ENCODE peak calls at places on chromosome 5, in nine cellular contexts. A is Panc1, P is GM12878, N is A549, D is SK-N-SH, Y is GM23338, L is HCT116, G is HepG2, I is HL-60. T is an unnamed sample.

GRCh38 chr5:34534237-34535108 is 121.7 kb upstream of the RAI14 start:
- DNase-seq in A (no peak), P (peak; percentile 24), N (no peak), D (no peak), Y (no peak), L (no peak), G (peak; percentile 14), I (no peak), T (no peak)

GRCh38 chr5:173474881-173475287 is 141.6 kb downstream of the BOD1 start:
- DNase-seq in A (no peak), P (no peak), N (no peak), D (no peak), Y (no peak), L (no peak), G (no peak), I (no peak), T (no peak)

GRCh38 chr5:170576602-170577584 is 73.1 kb downstream of the KCNIP1 start:
- DNase-seq in A (no peak), P (no peak), N (no peak), D (no peak), Y (no peak), L (no peak), G (no peak), I (no peak), T (no peak)

GRCh38 chr5:74562116-74562515 is 78.4 kb downstream of the ENC1 start:
- DNase-seq in A (no peak), P (no peak), N (no peak), D (no peak), Y (no peak), L (no peak), G (no peak), I (no peak), T (no peak)

GRCh38 chr5:26893078-26893477 is 145.3 kb downstream of the CDH9 start:
- DNase-seq in A (no peak), P (no peak), N (no peak), D (no peak), Y (no peak), L (no peak), G (no peak), I (no peak), T (no peak)

GRCh38 chr5:96794757-96795156 is 13.0 kb downstream of the ERAP1 start:
- DNase-seq in A (no peak), P (no peak), N (no peak), D (no peak), Y (no peak), L (no peak), G (no peak), I (no peak), T (no peak)

GRCh38 chr5:66351822-66352221 is 207.7 kb downstream of the SREK1 start:
- DNase-seq in A (no peak), P (no peak), N (no peak), D (no peak), Y (no peak), L (no peak), G (no peak), I (peak; percentile 42), T (no peak)

GRCh38 chr5:178201927-178202235 is 2.5 kb upstream of the HNRNPAB start:
- DNase-seq in A (no peak), P (no peak), N (no peak), D (no peak), Y (no peak), L (no peak), G (peak; percentile 28), I (peak; percentile 85), T (peak; percentile 5)

GRCh38 chr5:16936150-16937022 is at the start of gene MYO10:
- DNase-seq in A (no peak), P (no peak), N (peak; percentile 69), D (peak; percentile 95), Y (peak; percentile 81), L (no peak), G (no peak), I (peak; percentile 75), T (peak; percentile 90)

GRCh38 chr5:77095189-77095588 is 8.1 kb upstream of the ZBED3 start:
- DNase-seq in A (no peak), P (no peak), N (no peak), D (no peak), Y (no peak), L (no peak), G (no peak), I (no peak), T (no peak)

GRCh38 chr5:156475831-156476551 is 149.0 kb downstream of the SGCD start:
- DNase-seq in A (no peak), P (no peak), N (peak; percentile 31), D (no peak), Y (peak; percentile 29), L (no peak), G (no peak), I (no peak), T (no peak)

GRCh38 chr5:101658433-101658832 is 637.7 kb downstream of the SLCO4C1 start:
- DNase-seq in A (no peak), P (no peak), N (no peak), D (no peak), Y (peak; percentile 16), L (no peak), G (no peak), I (no peak), T (no peak)

GRCh38 chr5:119179857-119180641 is 109.2 kb downstream of the DMXL1 start:
- DNase-seq in A (no peak), P (no peak), N (no peak), D (no peak), Y (no peak), L (no peak), G (no peak), I (no peak), T (no peak)

GRCh38 chr5:33937700-33938506 is 1.7 kb downstream of the RXFP3 start:
- DNase-seq in A (no peak), P (no peak), N (no peak), D (no peak), Y (peak; percentile 37), L (no peak), G (no peak), I (no peak), T (no peak)

GRCh38 chr5:141478321-141478945 is 2.7 kb downstream of the PCDHGC3 start:
- DNase-seq in A (no peak), P (no peak), N (no peak), D (no peak), Y (peak; percentile 91), L (no peak), G (no peak), I (no peak), T (no peak)

GRCh38 chr5:134738963-134739661 is 764 bp downstream of the CAMLG start:
- DNase-seq in A (peak; percentile 24), P (no peak), N (peak; percentile 64), D (peak; percentile 48), Y (peak; percentile 60), L (peak; percentile 55), G (peak; percentile 73), I (peak; percentile 31), T (peak; percentile 71)

GRCh38 chr5:180799902-180800801 is 2.5 kb downstream of the MGAT1 start:
- DNase-seq in A (no peak), P (no peak), N (no peak), D (no peak), Y (no peak), L (no peak), G (no peak), I (no peak), T (no peak)

GRCh38 chr5:96714951-96715451 is 52.8 kb downstream of the CAST start:
- DNase-seq in A (peak; percentile 60), P (no peak), N (peak; percentile 38), D (no peak), Y (peak; percentile 75), L (peak; percentile 58), G (peak; percentile 96), I (peak; percentile 38), T (peak; percentile 28)

GRCh38 chr5:132227485-132228240 is at the start of gene P4HA2:
- DNase-seq in A (peak; percentile 8), P (no peak), N (peak; percentile 78), D (peak; percentile 95), Y (peak; percentile 87), L (peak; percentile 56), G (peak; percentile 64), I (peak; percentile 33), T (peak; percentile 95)

GRCh38 chr5:142717582-142718215 is 31.8 kb upstream of the FGF1 start:
- DNase-seq in A (no peak), P (no peak), N (peak; percentile 33), D (peak; percentile 64), Y (peak; percentile 60), L (no peak), G (peak; percentile 52), I (peak; percentile 28), T (no peak)

GRCh38 chr5:118863345-118863744 is 125.0 kb downstream of the DTWD2 start:
- DNase-seq in A (no peak), P (no peak), N (no peak), D (no peak), Y (no peak), L (no peak), G (no peak), I (no peak), T (no peak)

GRCh38 chr5:34598177-34598794 is 57.8 kb upstream of the RAI14 start:
- DNase-seq in A (peak; percentile 83), P (no peak), N (peak; percentile 78), D (no peak), Y (no peak), L (peak; percentile 35), G (no peak), I (no peak), T (no peak)

GRCh38 chr5:115624994-115625393 is 842 bp downstream of the TMED7 start:
- DNase-seq in A (no peak), P (no peak), N (no peak), D (no peak), Y (no peak), L (no peak), G (peak; percentile 6), I (no peak), T (no peak)

GRCh38 chr5:43215073-43215631 is 23.1 kb downstream of the NIM1K start:
- DNase-seq in A (no peak), P (no peak), N (no peak), D (no peak), Y (no peak), L (no peak), G (no peak), I (peak; percentile 54), T (no peak)
- TF ChIP-seq REST in A (no peak), P (no peak), N (no peak), D (no peak), Y (no peak), L (no peak), G (no peak), I (no peak), T (no peak)

GRCh38 chr5:43294226-43294625 is 19.0 kb downstream of the HMGCS1 start:
- DNase-seq in A (no peak), P (no peak), N (no peak), D (no peak), Y (no peak), L (no peak), G (no peak), I (no peak), T (no peak)
- TF ChIP-seq REST in A (no peak), P (no peak), N (no peak), D (no peak), Y (no peak), L (no peak), G (no peak), I (no peak), T (no peak)

GRCh38 chr5:137836997-137837396 is 30.7 kb upstream of the MYOT start:
- DNase-seq in A (no peak), P (no peak), N (no peak), D (no peak), Y (no peak), L (no peak), G (no peak), I (no peak), T (no peak)
- TF ChIP-seq REST in A (no peak), P (no peak), N (no peak), D (no peak), Y (no peak), L (no peak), G (no peak), I (no peak), T (no peak)

GRCh38 chr5:78811121-78811832 is 162.7 kb upstream of the LHFPL2 start:
- DNase-seq in A (no peak), P (no peak), N (no peak), D (peak; percentile 52), Y (no peak), L (no peak), G (no peak), I (no peak), T (no peak)
- TF ChIP-seq REST in A (no peak), P (no peak), N (no peak), D (no peak), Y (no peak), L (no peak), G (no peak), I (no peak), T (no peak)